ENCODE peak calls at places on chromosomes 12 and 14, in ten cellular contexts. A is NCI-H2171 treated with DMSO at 0.1 percent for 48 hours; K is tibial artery; N is posterior cingulate gyrus; T is renal cortical epithelial cell; C is effector memory CD8-positive, alpha-beta T cell; R is activated naive CD4-positive, alpha-beta T cell treated with anti-CD3 and anti-CD28 coated beads, Interleukin-2, amount 10 ng/mL, durations not matched to agents 7 days and 5 days; F is neuronal stem cell; P is substantia nigra; S is cerebellar nuclear complex. W is an unnamed sample.
A peak's percentile ranks its signal among the peaks of the same experiment; 100 is the strongest.

GRCh38 chr14:80906336-80906735 is 35.2 kb downstream of the CEP128 start:
- DNase-seq in A (peak; percentile 35), S (no peak), P (no peak), F (no peak), C (no peak), R (no peak), K (no peak), T (no peak), N (no peak), W (no peak)

GRCh38 chr12:13942826-13943225 is 38.6 kb downstream of the GRIN2B start:
- DNase-seq in P (no peak), S (no peak), A (no peak), F (no peak), N (no peak), K (no peak), T (no peak), R (no peak), C (no peak), W (no peak)

GRCh38 chr12:57738661-57739237 is at the start of gene AGAP2:
- DNase-seq in F (no peak), C (no peak), N (peak; percentile 63), T (no peak), A (peak; percentile 49), R (no peak), S (peak; percentile 65), P (peak; percentile 67), K (no peak), W (no peak)

GRCh38 chr12:92608418-92609091 is 94.2 kb upstream of the PLEKHG7 start:
- DNase-seq in A (peak; percentile 65), K (no peak), F (peak; percentile 17), R (no peak), N (no peak), C (no peak), T (peak; percentile 61), S (peak; percentile 42), P (no peak), W (no peak)

GRCh38 chr14:28635387-28635786 is 131.2 kb upstream of the FOXG1 start:
- DNase-seq in N (no peak), C (no peak), A (peak; percentile 36), S (no peak), P (no peak), T (peak; percentile 29), F (peak; percentile 35), R (no peak), K (no peak), W (peak; percentile 18)

GRCh38 chr14:21267886-21268611 is 1.2 kb downstream of the HNRNPC start:
- DNase-seq in F (no peak), T (peak; percentile 97), N (no peak), R (no peak), P (no peak), C (no peak), A (no peak), K (no peak), S (no peak), W (no peak)

GRCh38 chr12:123757555-123757954 is 4.5 kb upstream of the DNAH10 start:
- DNase-seq in A (no peak), K (peak; percentile 91), R (no peak), S (no peak), C (no peak), N (no peak), F (no peak), P (no peak), T (no peak), W (no peak)

GRCh38 chr14:68459480-68460136 is 333.3 kb downstream of the ZFP36L1 start:
- DNase-seq in R (no peak), N (no peak), F (no peak), K (peak; percentile 21), A (no peak), S (no peak), P (no peak), C (no peak), T (no peak), W (no peak)

GRCh38 chr12:50271724-50272247 is 11.5 kb downstream of the LIMA1 start:
- DNase-seq in F (no peak), S (no peak), A (no peak), T (peak; percentile 51), K (no peak), C (no peak), N (no peak), R (no peak), P (no peak), W (no peak)

GRCh38 chr14:30214456-30215090 is 286.9 kb upstream of the PRKD1 start:
- DNase-seq in N (no peak), A (peak; percentile 91), F (peak; percentile 48), P (peak; percentile 3), T (peak; percentile 81), C (no peak), K (no peak), S (no peak), R (no peak), W (peak; percentile 62)

GRCh38 chr12:5139751-5140150 is 96.1 kb downstream of the KCNA5 start:
- DNase-seq in F (no peak), T (no peak), P (no peak), C (no peak), S (no peak), A (no peak), R (no peak), K (no peak), N (no peak), W (no peak)

GRCh38 chr12:11815397-11815796 is 165.9 kb downstream of the ETV6 start:
- DNase-seq in S (no peak), T (no peak), C (no peak), A (no peak), K (no peak), F (no peak), P (no peak), R (no peak), N (no peak), W (no peak)

GRCh38 chr12:50059440-50060119 is 2.2 kb downstream of the ASIC1 start:
- DNase-seq in A (no peak), K (no peak), F (no peak), P (no peak), N (no peak), T (no peak), C (no peak), R (peak; percentile 74), S (no peak), W (peak; percentile 85)

GRCh38 chr12:2295941-2296461 is 243.2 kb downstream of the CACNA1C start:
- DNase-seq in C (no peak), T (peak; percentile 77), N (no peak), A (no peak), F (no peak), K (no peak), R (no peak), S (no peak), P (no peak), W (no peak)

GRCh38 chr12:11780521-11781101 is 131.1 kb downstream of the ETV6 start:
- DNase-seq in F (no peak), A (no peak), N (no peak), T (no peak), C (no peak), S (no peak), K (no peak), R (no peak), P (no peak), W (no peak)

GRCh38 chr12:52075409-52075724 is 4.1 kb upstream of the SMIM41 start:
- DNase-seq in A (no peak), T (peak; percentile 38), C (no peak), N (no peak), F (no peak), P (no peak), R (no peak), S (no peak), K (no peak), W (no peak)

GRCh38 chr12:5018677-5019076 is 25.0 kb upstream of the KCNA5 start:
- DNase-seq in K (no peak), P (no peak), R (no peak), T (no peak), N (no peak), F (no peak), A (no peak), C (no peak), S (no peak), W (no peak)

GRCh38 chr12:71661977-71662522 is 1.6 kb downstream of the ZFC3H1 start:
- DNase-seq in A (no peak), K (no peak), T (peak; percentile 13), F (no peak), R (no peak), N (no peak), C (no peak), P (no peak), S (no peak), W (no peak)

GRCh38 chr12:55742719-55743130 is at the start of gene GDF11:
- DNase-seq in F (peak; percentile 80), R (peak; percentile 87), P (peak; percentile 90), T (peak; percentile 35), K (peak; percentile 74), S (peak; percentile 45), C (peak; percentile 61), A (peak; percentile 83), N (peak; percentile 87), W (no peak)

GRCh38 chr12:71599213-71599612 is 64.4 kb downstream of the ZFC3H1 start:
- DNase-seq in R (no peak), C (no peak), A (no peak), F (no peak), P (no peak), S (no peak), K (no peak), N (no peak), T (no peak), W (no peak)

GRCh38 chr12:53968214-53969127 is 4.5 kb upstream of the HOXC11 start:
- DNase-seq in N (no peak), K (no peak), F (no peak), A (no peak), P (no peak), S (no peak), T (no peak), R (no peak), C (no peak), W (no peak)

GRCh38 chr12:130498589-130499385 is 161.1 kb downstream of the PIWIL1 start:
- DNase-seq in R (no peak), C (no peak), S (no peak), N (no peak), T (no peak), K (no peak), F (no peak), P (no peak), A (peak; percentile 49), W (no peak)

GRCh38 chr12:117047810-117048584 is 51.2 kb downstream of the TESC start:
- DNase-seq in S (no peak), A (no peak), P (no peak), K (no peak), R (no peak), F (no peak), N (no peak), T (no peak), C (no peak), W (no peak)

GRCh38 chr12:6960291-6961277 is 9.4 kb downstream of the PTPN6 start:
- DNase-seq in N (no peak), C (no peak), P (no peak), S (no peak), T (no peak), R (peak; percentile 57), A (peak; percentile 70), F (no peak), K (no peak), W (no peak)

GRCh38 chr12:123076604-123077297 is 74.1 kb downstream of the PITPNM2 start:
- DNase-seq in N (no peak), T (no peak), A (no peak), R (peak; percentile 71), F (no peak), K (no peak), C (peak; percentile 34), P (no peak), S (no peak), W (peak; percentile 14)

GRCh38 chr14:92690171-92691011 is 58.0 kb downstream of the LGMN start:
- DNase-seq in K (no peak), T (peak; percentile 61), A (peak; percentile 89), S (no peak), N (no peak), F (no peak), C (no peak), R (no peak), P (peak; percentile 73), W (no peak)

GRCh38 chr12:99111600-99111999 is 466.5 kb downstream of the APAF1 start:
- DNase-seq in S (peak; percentile 16), A (peak; percentile 81), C (no peak), T (no peak), F (no peak), N (peak; percentile 36), R (no peak), P (peak; percentile 42), K (no peak), W (peak; percentile 35)

GRCh38 chr12:65023485-65023884 is 97.6 kb downstream of the WIF1 start:
- DNase-seq in F (no peak), A (no peak), S (no peak), N (no peak), P (no peak), T (no peak), C (no peak), K (no peak), R (no peak), W (no peak)

W was measured in Jurkat, Clone E6-1.